ENCODE peak calls at places on chromosomes 16 and 17, in nine cellular contexts. P is mammary epithelial cell; Y is spleen; T is naive thymus-derived CD4-positive, alpha-beta T cell; U is MM.1S; M is PC-3; R is caudate nucleus; Z is RWPE1; Q is CD4-positive, alpha-beta memory T cell. I is an unnamed sample.

GRCh38 chr16:85412911-85413520 is 200.1 kb upstream of the GSE1 start:
- DNase-seq in P (no peak), Y (peak; percentile 69), T (peak; percentile 3), U (no peak), M (no peak), R (no peak), Z (no peak), Q (no peak), I (no peak)

GRCh38 chr16:85986931-85987749 is 88.2 kb downstream of the IRF8 start:
- DNase-seq in P (no peak), Y (peak; percentile 73), T (peak; percentile 26), U (peak; percentile 28), M (no peak), R (no peak), Z (no peak), Q (peak; percentile 16), I (peak; percentile 93)

GRCh38 chr16:87949071-87949744 is 2.0 kb upstream of the BANP start:
- DNase-seq in P (no peak), Y (no peak), T (no peak), U (no peak), M (no peak), R (no peak), Z (no peak), Q (no peak), I (peak; percentile 29)

GRCh38 chr16:13561276-13561675 is 358.7 kb upstream of the ERCC4 start:
- DNase-seq in P (no peak), Y (no peak), T (no peak), U (no peak), M (no peak), R (no peak), Z (no peak), Q (no peak), I (no peak)

GRCh38 chr17:410674-411401 is 58.2 kb upstream of the RPH3AL start:
- DNase-seq in P (no peak), Y (peak; percentile 80), T (peak; percentile 50), U (no peak), M (no peak), R (peak; percentile 28), Z (no peak), Q (peak; percentile 71), I (peak; percentile 62)

GRCh38 chr17:9705745-9706144 is 60.4 kb downstream of the USP43 start:
- DNase-seq in P (no peak), Y (no peak), T (no peak), U (no peak), M (no peak), R (no peak), Z (no peak), Q (no peak), I (no peak)

GRCh38 chr17:65254166-65254565 is 117.0 kb downstream of the RGS9 start:
- DNase-seq in P (no peak), Y (no peak), T (no peak), U (no peak), M (peak; percentile 42), R (no peak), Z (no peak), Q (no peak), I (no peak)

GRCh38 chr17:32757963-32758362 is 119.0 kb downstream of the MYO1D start:
- DNase-seq in P (peak; percentile 49), Y (no peak), T (no peak), U (no peak), M (no peak), R (no peak), Z (no peak), Q (no peak), I (no peak)

GRCh38 chr16:5008311-5008731 is 25.4 kb downstream of the NAGPA start:
- DNase-seq in P (no peak), Y (no peak), T (no peak), U (no peak), M (no peak), R (no peak), Z (no peak), Q (no peak), I (no peak)

GRCh38 chr17:29645516-29646051 is 22.9 kb upstream of the CORO6 start:
- DNase-seq in P (peak; percentile 75), Y (no peak), T (no peak), U (no peak), M (no peak), R (no peak), Z (no peak), Q (no peak), I (no peak)

GRCh38 chr17:61285483-61286320 is 113.9 kb upstream of the TBX2 start:
- DNase-seq in P (peak; percentile 60), Y (no peak), T (no peak), U (no peak), M (peak; percentile 22), R (no peak), Z (no peak), Q (no peak), I (no peak)

GRCh38 chr16:56824335-56824734 is 40.7 kb upstream of the SLC12A3 start:
- DNase-seq in P (no peak), Y (no peak), T (no peak), U (peak; percentile 18), M (no peak), R (no peak), Z (no peak), Q (no peak), I (peak; percentile 19)

GRCh38 chr17:46056800-46057304 is 57.8 kb downstream of the STH start:
- DNase-seq in P (peak; percentile 74), Y (no peak), T (no peak), U (no peak), M (peak; percentile 83), R (no peak), Z (no peak), Q (no peak), I (no peak)

GRCh38 chr17:59002848-59003247 is 103.8 kb downstream of the TRIM37 start:
- DNase-seq in P (peak; percentile 9), Y (no peak), T (no peak), U (no peak), M (no peak), R (no peak), Z (no peak), Q (no peak), I (no peak)

GRCh38 chr17:40996829-40997228 is 2.9 kb upstream of the KRTAP3-3 start:
- DNase-seq in P (peak; percentile 15), Y (no peak), T (no peak), U (no peak), M (no peak), R (no peak), Z (no peak), Q (no peak), I (no peak)

GRCh38 chr17:17467720-17468119 is 9.1 kb upstream of the MED9 start:
- DNase-seq in P (no peak), Y (no peak), T (no peak), U (no peak), M (peak; percentile 78), R (no peak), Z (no peak), Q (no peak), I (peak; percentile 89)

GRCh38 chr17:6456914-6457687 is 12.8 kb downstream of the PIMREG start:
- DNase-seq in P (peak; percentile 32), Y (peak; percentile 62), T (no peak), U (no peak), M (peak; percentile 56), R (no peak), Z (peak; percentile 53), Q (no peak), I (peak; percentile 13)

GRCh38 chr17:6454495-6455320 is 10.5 kb downstream of the PIMREG start:
- DNase-seq in P (no peak), Y (peak; percentile 86), T (no peak), U (no peak), M (no peak), R (no peak), Z (no peak), Q (no peak), I (no peak)

GRCh38 chr17:6457688-6458190 is 13.5 kb downstream of the PIMREG start:
- DNase-seq in P (no peak), Y (peak; percentile 70), T (no peak), U (no peak), M (no peak), R (no peak), Z (no peak), Q (no peak), I (peak; percentile 55)

GRCh38 chr17:6455321-6455705 is 11.1 kb downstream of the PIMREG start:
- DNase-seq in P (no peak), Y (peak; percentile 91), T (peak; percentile 33), U (peak; percentile 75), M (no peak), R (no peak), Z (no peak), Q (peak; percentile 38), I (peak; percentile 61)

GRCh38 chr17:6456321-6456720 is 12.1 kb downstream of the PIMREG start:
- DNase-seq in P (no peak), Y (peak; percentile 51), T (no peak), U (no peak), M (no peak), R (no peak), Z (no peak), Q (no peak), I (peak; percentile 26)
- H3K27ac ChIP-seq in P (no peak overlapping the region), Y (peak overlapping the region; percentile 83), T (no peak overlapping the region), U (no peak overlapping the region), M (no peak overlapping the region), R (no peak overlapping the region), Z (peak overlapping the region; percentile 71), Q (no peak overlapping the region), I (no peak overlapping the region)

DNA sequence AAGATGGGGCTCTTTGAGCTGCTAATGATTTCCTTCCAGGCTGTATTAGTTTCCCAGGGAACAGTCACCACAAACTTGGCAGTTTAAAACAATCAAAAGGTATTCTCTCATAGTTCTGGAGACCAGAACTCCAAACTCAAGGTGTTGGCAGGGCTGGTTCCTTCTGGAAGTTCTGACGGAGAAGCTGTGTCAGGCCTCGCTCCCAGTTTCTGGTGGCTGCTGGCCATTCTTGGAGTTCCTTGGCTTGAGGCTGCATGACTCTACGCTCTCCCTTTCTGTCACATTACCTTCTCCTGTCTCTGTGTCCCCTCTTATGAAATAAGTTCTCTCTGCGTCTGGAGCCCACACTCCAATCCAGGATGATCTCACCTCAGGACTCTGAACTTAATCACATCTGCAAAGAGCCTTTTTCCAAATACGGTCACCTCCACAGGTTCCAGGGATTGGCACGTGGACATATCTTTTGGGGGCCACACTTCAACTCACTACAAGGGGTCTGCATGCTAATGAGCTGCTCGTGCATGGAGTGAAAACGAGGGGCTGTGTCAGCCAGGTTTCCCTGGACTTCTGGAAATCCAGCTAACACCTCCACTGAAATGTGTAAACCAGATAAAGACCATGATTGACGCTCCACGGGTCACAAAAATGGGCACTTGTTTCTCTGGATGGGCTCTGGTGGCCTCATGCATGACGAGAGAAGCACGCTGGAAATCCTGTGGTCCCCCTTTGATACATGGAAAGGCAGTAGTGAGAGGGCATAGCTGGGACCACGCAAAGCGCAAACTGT is 78.3 kb downstream of the DYNLRB2 start:
- DNase-seq in P (no peak), Y (no peak), T (no peak), U (no peak), M (no peak), R (no peak), Z (no peak), Q (no peak), I (no peak)
- H3K27ac ChIP-seq in P (no peak overlapping the region), Y (no peak overlapping the region), T (no peak overlapping the region), U (no peak overlapping the region), M (peak overlapping the region; percentile 75), R (no peak overlapping the region), Z (no peak overlapping the region), Q (no peak overlapping the region), I (no peak overlapping the region)

GRCh38 chr16:57894390-57895080 is 76.4 kb downstream of the CNGB1 start:
- DNase-seq in P (no peak), Y (no peak), T (no peak), U (no peak), M (no peak), R (no peak), Z (no peak), Q (peak; percentile 11), I (no peak)
- H3K27ac ChIP-seq in P (no peak overlapping the region), Y (peak overlapping the region; percentile 93), T (no peak overlapping the region), U (no peak overlapping the region), M (peak overlapping the region; percentile 75), R (no peak overlapping the region), Z (peak overlapping the region; percentile 57), Q (no peak overlapping the region), I (no peak overlapping the region)

GRCh38 chr17:48563385-48563838 is 14.7 kb downstream of the HOXB4 start:
- DNase-seq in P (peak; percentile 45), Y (no peak), T (no peak), U (no peak), M (no peak), R (no peak), Z (no peak), Q (no peak), I (no peak)
- H3K27ac ChIP-seq in P (no peak overlapping the region), Y (peak overlapping the region; percentile 89), T (no peak overlapping the region), U (no peak overlapping the region), M (no peak overlapping the region), R (no peak overlapping the region), Z (no peak overlapping the region), Q (no peak overlapping the region), I (no peak overlapping the region)